ENCODE peak calls at places on chromosomes 13 and 19, in six cellular contexts. Y is WERI-Rb-1, J is neural crest cell, D is B cell, S is AG04450, P is A549. C is an unnamed sample.

GRCh38 chr19:2841858-2842574 is 741 bp downstream of the ZNF555 start:
- DNase-seq in P (no peak), J (no peak), S (no peak), Y (no peak), D (no peak), C (peak; percentile 47)

GRCh38 chr13:112509190-112509589 is 78.8 kb downstream of the TUBGCP3 start:
- DNase-seq in Y (no peak), S (no peak), D (no peak), P (no peak), J (no peak), C (no peak)

GRCh38 chr13:82917984-82918383 is 964.3 kb downstream of the SLITRK1 start:
- DNase-seq in Y (no peak), J (no peak), S (no peak), P (no peak), D (no peak), C (no peak)

GRCh38 chr13:112828082-112828699 is 138.4 kb downstream of the ATP11A start:
- DNase-seq in P (no peak), S (no peak), J (no peak), Y (no peak), D (no peak), C (peak; percentile 76)

GRCh38 chr13:37361608-37362007 is 237.0 kb downstream of the POSTN start:
- DNase-seq in J (no peak), D (no peak), P (no peak), Y (no peak), S (no peak), C (no peak)

GRCh38 chr13:36882829-36883390 is 37.1 kb downstream of the SMAD9 start:
- DNase-seq in P (no peak), J (no peak), D (no peak), Y (no peak), S (no peak), C (no peak)

GRCh38 chr13:68719815-68720214 is 1387.8 kb upstream of the ATXN8OS start:
- DNase-seq in S (no peak), Y (no peak), J (no peak), P (no peak), D (no peak), C (no peak)

GRCh38 chr13:24802074-24802473 is 38.1 kb downstream of the RNF17 start:
- DNase-seq in D (no peak), Y (no peak), S (no peak), P (no peak), J (no peak), C (no peak)

GRCh38 chr19:55373318-55373992 is 3.2 kb upstream of the TMEM190 start:
- DNase-seq in J (no peak), S (no peak), P (no peak), D (no peak), Y (no peak), C (no peak)

GRCh38 chr19:18167975-18168645 is 5.5 kb upstream of the IFI30 start:
- DNase-seq in Y (peak; percentile 57), J (peak; percentile 61), P (peak; percentile 81), S (no peak), D (peak; percentile 70), C (peak; percentile 92)

GRCh38 chr19:35247526-35248309 is 1.1 kb upstream of the LSR start:
- DNase-seq in Y (peak; percentile 92), S (no peak), D (peak; percentile 60), J (no peak), P (peak; percentile 78), C (peak; percentile 83)

GRCh38 chr19:16470541-16470910 is 1.2 kb downstream of the EPS15L1 start:
- DNase-seq in P (no peak), D (no peak), S (no peak), J (no peak), Y (no peak), C (no peak)

GRCh38 chr19:6739884-6740588 is 556 bp downstream of the TRIP10 start:
- DNase-seq in D (no peak), P (peak; percentile 53), S (no peak), Y (peak; percentile 37), J (peak; percentile 27), C (peak; percentile 71)

GRCh38 chr13:86737334-86737932 is 933.7 kb upstream of the SLITRK5 start:
- DNase-seq in S (no peak), Y (no peak), D (no peak), P (no peak), J (no peak), C (no peak)

GRCh38 chr13:113474179-113474578 is 16.3 kb downstream of the DCUN1D2 start:
- DNase-seq in S (no peak), J (no peak), P (no peak), Y (no peak), D (no peak), C (no peak)

GRCh38 chr13:25046985-25047660 is 48.8 kb upstream of the PABPC3 start:
- DNase-seq in D (no peak), S (peak; percentile 0), J (peak; percentile 67), P (no peak), Y (peak; percentile 93), C (no peak)

GRCh38 chr13:46131705-46132104 is 26.9 kb upstream of the CPB2 start:
- DNase-seq in J (no peak), Y (no peak), S (no peak), D (no peak), P (no peak), C (no peak)

GRCh38 chr19:46700704-46701103 is 16.2 kb downstream of the PRKD2 start:
- DNase-seq in D (no peak), Y (no peak), J (no peak), S (no peak), P (no peak), C (no peak)

GRCh38 chr13:48576448-48576993 is 43.6 kb upstream of the RCBTB2 start:
- DNase-seq in J (no peak), P (no peak), D (no peak), S (no peak), Y (no peak), C (no peak)

GRCh38 chr19:10760268-10760944 is 42.5 kb downstream of the DNM2 start:
- DNase-seq in S (no peak), D (peak; percentile 81), J (no peak), P (no peak), Y (peak; percentile 90), C (peak; percentile 53)

GRCh38 chr13:114318624-114319023 is 4.3 kb downstream of the CHAMP1 start:
- DNase-seq in D (no peak), Y (no peak), S (no peak), J (no peak), P (no peak), C (no peak)

GRCh38 chr19:40466219-40467006 is at the start of gene SPTBN4:
- DNase-seq in D (peak; percentile 70), P (no peak), Y (no peak), J (no peak), S (no peak), C (no peak)

DNA sequence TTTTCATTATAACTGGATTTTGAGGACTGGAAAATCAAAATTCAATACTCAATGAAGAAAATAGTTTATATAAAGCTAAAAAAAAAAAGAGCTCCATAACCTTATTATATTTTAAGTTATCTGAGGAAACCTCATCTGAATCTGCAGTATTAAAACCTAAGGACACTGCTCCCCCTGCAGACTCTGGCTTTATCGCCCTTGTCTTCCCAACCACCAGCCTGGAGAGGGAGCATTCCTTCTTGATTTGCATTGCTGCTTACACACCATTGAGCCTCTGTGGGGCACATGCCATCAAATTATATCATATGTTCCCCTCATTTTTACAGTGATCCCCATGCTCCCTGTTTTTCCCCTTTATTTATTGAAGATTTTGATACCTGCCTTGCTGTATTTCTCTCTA is 871.4 kb upstream of the GPC6 start:
- DNase-seq in P (no peak), Y (peak; percentile 74), J (no peak), S (no peak), D (no peak), C (no peak)
- TF ChIP-seq CTCF in P (no peak), Y (peak; percentile 82), J (peak; percentile 28), S (peak; percentile 47), D (no peak), C (no peak)

DNA sequence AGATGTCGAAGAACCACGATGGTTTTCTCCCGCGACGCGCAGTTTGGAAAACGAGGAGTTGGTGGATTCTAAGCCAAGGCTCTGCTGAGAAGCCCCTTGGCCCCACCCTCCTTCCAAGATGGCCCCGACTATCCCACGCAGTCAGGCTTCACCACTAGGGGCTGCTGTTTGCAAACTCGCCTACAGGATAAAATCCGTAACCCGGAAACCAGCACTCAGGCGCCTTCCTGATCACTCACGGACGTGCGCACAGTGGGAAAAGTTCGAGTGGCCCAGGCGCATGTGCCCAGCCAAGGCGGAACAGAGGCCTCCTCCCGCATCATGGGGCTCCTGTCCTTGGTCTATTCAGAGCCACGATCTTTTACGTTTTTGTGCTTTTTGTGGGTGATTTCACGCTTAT is 19.2 kb upstream of the UQCR11 start:
- DNase-seq in J (peak; percentile 64), D (peak; percentile 72), Y (peak; percentile 88), S (no peak), P (peak; percentile 61), C (peak; percentile 77)
- TF ChIP-seq CTCF in J (peak; percentile 68), D (peak; percentile 77), Y (peak; percentile 96), S (peak; percentile 71), P (peak; percentile 39), C (peak; percentile 73)

DNA sequence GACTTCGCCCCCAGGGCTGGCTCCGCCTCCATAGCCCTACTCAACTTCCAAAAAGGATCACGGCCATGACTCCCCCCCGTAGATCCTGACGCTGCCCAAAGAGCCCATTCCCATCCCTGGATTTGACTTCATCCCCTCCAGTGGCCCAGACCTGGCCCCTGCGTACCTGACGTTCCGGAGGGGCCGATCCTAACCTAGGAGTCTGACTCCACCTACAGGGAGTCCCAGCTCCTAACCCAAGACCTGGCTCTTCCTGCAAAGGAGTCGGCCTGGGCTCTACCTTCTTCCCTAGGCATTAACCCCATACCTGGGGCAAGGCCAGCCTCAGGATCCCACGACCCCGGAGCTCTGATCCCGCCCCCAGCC is 10.8 kb downstream of the STAP2 start:
- DNase-seq in S (no peak), P (no peak), Y (no peak), J (no peak), D (no peak), C (no peak)
- TF ChIP-seq CTCF in S (no peak), P (no peak), Y (no peak), J (no peak), D (no peak), C (no peak)

DNA sequence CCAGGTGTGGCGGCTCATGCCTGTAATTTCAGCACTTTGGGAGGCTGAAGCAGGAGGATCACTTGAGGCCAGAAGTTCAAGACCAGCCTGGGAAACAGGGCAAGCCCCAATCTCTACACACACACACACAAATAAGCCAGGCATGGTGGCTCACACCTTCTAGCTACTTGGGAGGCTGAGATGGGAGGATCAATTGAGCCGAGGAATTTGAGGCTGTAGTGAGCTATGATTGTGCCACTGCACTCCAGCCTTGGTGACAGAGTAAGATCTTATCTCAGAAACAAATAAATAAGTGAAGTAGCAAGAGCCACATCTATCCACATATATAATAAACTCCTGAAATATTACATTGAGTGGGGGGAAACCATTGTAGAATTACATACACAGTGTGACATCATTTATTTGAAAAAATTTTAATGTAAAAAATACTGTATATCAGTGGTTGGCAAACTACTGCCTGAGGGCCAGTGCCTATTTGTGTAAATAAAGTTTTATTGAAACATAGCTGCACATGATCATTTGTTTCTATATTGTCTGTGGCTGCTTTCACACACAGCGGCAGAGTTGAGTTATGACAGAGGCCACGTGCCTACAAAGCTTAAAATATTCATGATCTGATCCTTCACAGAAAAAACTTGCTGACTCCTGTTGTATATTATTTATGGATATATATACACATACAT is 54.7 kb upstream of the ARHGEF7 start:
- DNase-seq in P (no peak), S (no peak), D (no peak), Y (no peak), J (no peak), C (no peak)
- TF ChIP-seq CTCF in P (no peak), S (no peak), D (no peak), Y (no peak), J (no peak), C (no peak)

GRCh38 chr13:42816538-42816937 is 35.2 kb downstream of the FAM216B start:
- DNase-seq in Y (no peak), S (no peak), J (no peak), D (no peak), P (no peak), C (no peak)
- TF ChIP-seq CTCF in Y (no peak), S (peak; percentile 27), J (peak; percentile 42), D (no peak), P (no peak), C (no peak)

C was measured in GM13976.